ENCODE peak calls at places on chromosomes 12 and 14, in five cellular contexts. O, B, J, Y and T are unnamed samples. For H3K9me3, the result is how much of the 10 kb centered on the place peaks cover.

GRCh38 chr12:11162494-11162893 is 8.5 kb upstream of the SMIM10L1 start:
- DNase-seq in Y (no peak), B (no peak), O (no peak), J (no peak), T (no peak)

GRCh38 chr12:132448453-132448800 is 41.5 kb upstream of the FBRSL1 start:
- DNase-seq in B (no peak), Y (no peak), J (no peak), O (peak), T (no peak)

GRCh38 chr14:85471156-85471555 is 58.8 kb upstream of the FLRT2 start:
- DNase-seq in Y (no peak), J (no peak), O (no peak), B (peak), T (no peak)

GRCh38 chr12:54958048-54958658 is 26.4 kb downstream of the TESPA1 start:
- DNase-seq in B (peak), Y (peak), O (no peak), J (peak), T (no peak)

GRCh38 chr12:2284321-2284813 is 231.6 kb downstream of the CACNA1C start:
- DNase-seq in Y (no peak), B (peak), J (no peak), O (no peak), T (no peak)

GRCh38 chr14:20723458-20723857 is 22.2 kb upstream of the EDDM3A start:
- DNase-seq in B (no peak), J (no peak), Y (no peak), O (no peak), T (no peak)

GRCh38 chr12:116313194-116313910 is 35.9 kb upstream of the MED13L start:
- DNase-seq in O (no peak), J (no peak), B (no peak), Y (no peak), T (no peak)

GRCh38 chr14:92687681-92688433 is 60.6 kb downstream of the LGMN start:
- DNase-seq in Y (peak), J (no peak), B (peak), O (no peak), T (no peak)

GRCh38 chr12:88266851-88267360 is 124.8 kb downstream of the TMTC3 start:
- DNase-seq in B (no peak), Y (no peak), J (no peak), O (no peak), T (no peak)

GRCh38 chr12:14403711-14404164 is 38.3 kb downstream of the ATF7IP start:
- DNase-seq in B (peak), O (no peak), J (peak), Y (no peak), T (no peak)

GRCh38 chr14:34363733-34364134 is 98.3 kb downstream of the SPTSSA start:
- DNase-seq in J (no peak), B (peak), Y (no peak), O (no peak), T (no peak)

DNA sequence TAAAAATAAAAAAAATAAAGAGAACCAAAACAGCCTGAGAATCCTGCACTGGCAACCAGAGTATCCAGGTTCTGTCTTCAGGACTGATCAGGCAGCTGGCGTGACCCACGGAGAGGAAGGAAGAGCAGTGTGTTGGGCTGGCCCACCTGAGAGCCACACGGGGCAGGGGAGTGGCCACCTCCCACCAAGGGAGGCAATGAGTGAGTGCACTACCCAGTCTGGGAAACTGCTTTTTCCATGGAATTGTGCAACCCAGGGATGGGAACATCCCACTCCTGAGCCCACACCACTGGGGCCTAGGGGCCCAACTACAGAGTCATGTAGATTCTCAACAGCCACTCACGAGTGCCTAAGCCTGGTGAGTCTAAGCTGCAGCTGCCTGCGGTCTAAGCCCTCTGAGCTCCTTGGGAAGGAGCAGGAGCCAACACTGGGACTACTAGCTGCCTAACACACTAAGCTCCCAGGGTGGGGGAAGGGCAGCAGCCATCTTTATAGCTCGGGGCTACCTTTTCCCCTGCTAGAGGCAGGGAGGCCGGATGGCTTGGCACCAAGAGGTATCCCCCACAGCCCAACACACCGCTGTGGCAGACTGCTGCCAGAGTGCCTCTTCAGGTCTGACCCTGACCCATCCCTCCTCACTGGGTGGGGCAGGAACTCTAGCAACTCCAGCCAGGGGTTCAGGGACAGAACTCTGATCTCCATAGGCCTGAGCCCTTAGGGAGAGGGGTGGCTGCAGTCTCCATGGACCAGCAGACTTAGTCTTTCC is 610.9 kb downstream of the RERGL start:
- DNase-seq in Y (peak), J (no peak), B (no peak), O (no peak), T (no peak)
- H3K9me3 ChIP-seq in Y (under half), J (under half), B (under half), O (under half), T (under half)

GRCh38 chr14:51004801-51005526 is 60.7 kb upstream of the PYGL start:
- DNase-seq in Y (peak), O (no peak), B (peak), J (no peak), T (no peak)
- H3K27ac ChIP-seq in Y (peak), O (peak), B (no peak), J (no peak), T (peak)

GRCh38 chr14:68780358-68781160 is 12.3 kb downstream of the ZFP36L1 start:
- DNase-seq in Y (peak), J (no peak), O (peak), B (peak), T (peak)
- H3K4me3 ChIP-seq in Y (peak), J (peak), O (peak), B (peak), T (no peak)

GRCh38 chr14:97426776-97427175 is 629.6 kb downstream of the VRK1 start:
- DNase-seq in O (no peak), Y (no peak), B (no peak), J (no peak), T (no peak)

DNA sequence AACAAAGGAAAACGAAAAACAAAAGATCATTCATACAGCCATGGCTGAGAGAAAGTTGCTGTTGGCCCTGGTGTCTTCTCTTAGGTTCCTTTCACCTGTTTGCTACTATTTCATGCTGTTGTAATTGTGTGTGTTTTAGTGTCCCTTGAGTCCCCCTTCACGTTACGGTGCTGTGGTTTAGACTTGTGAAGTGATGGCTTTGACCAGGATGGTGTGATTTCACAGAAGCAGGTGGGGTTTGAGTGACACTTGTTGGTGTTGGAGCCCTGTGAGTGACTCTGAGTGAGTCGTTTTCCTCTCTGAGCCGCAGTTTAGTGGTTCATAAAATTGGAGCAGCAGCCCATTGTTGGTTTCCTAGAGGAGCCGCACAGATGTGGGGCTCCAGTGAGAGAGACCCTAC is 635.4 kb downstream of the VRK1 start:
- DNase-seq in Y (no peak), B (no peak), J (no peak), O (no peak), T (no peak)
- H3K9me3 ChIP-seq in Y (under half), B (under half), J (under half), O (under half), T (under half)